ENCODE peak calls at places on chromosomes 3 and 15, in four cellular contexts. G is uterus, Z is body of pancreas, I is heart left ventricle. T is an unnamed sample. For H3K4me1 and H3K36me3, the result is how much of the 10 kb centered on the place peaks cover.

GRCh38 chr15:35618260-35619188 is 72.6 kb upstream of the DPH6 start:
- DNase-seq in I (no peak), G (no peak), Z (no peak), T (no peak)

GRCh38 chr15:101411588-101411987 is 77.9 kb downstream of the PCSK6 start:
- DNase-seq in Z (no peak), G (no peak), I (no peak), T (no peak)

GRCh38 chr3:152892446-152892845 is 57.5 kb downstream of the P2RY1 start:
- DNase-seq in Z (no peak), I (no peak), G (no peak), T (no peak)

GRCh38 chr3:172973799-172974198 is 167.2 kb downstream of the SPATA16 start:
- DNase-seq in I (no peak), Z (no peak), G (no peak), T (no peak)

GRCh38 chr3:194974468-194975135 is 288.9 kb downstream of the FAM43A start:
- DNase-seq in G (no peak), Z (no peak), I (no peak), T (no peak)

GRCh38 chr3:130905551-130905950 is 11.7 kb downstream of the ATP2C1 start:
- DNase-seq in I (no peak), Z (no peak), G (no peak), T (no peak)

GRCh38 chr3:19947549-19948071 is 713 bp downstream of the RAB5A start:
- DNase-seq in I (peak), G (peak), Z (peak), T (peak)

GRCh38 chr15:69292826-69293420 is 5.8 kb upstream of the PAQR5 start:
- DNase-seq in Z (no peak), G (no peak), I (no peak), T (no peak)

GRCh38 chr15:101320501-101321052 is 25.5 kb upstream of the SNRPA1 start:
- DNase-seq in G (no peak), Z (no peak), I (peak), T (no peak)

GRCh38 chr3:31165399-31165860 is 271.0 kb upstream of the GADL1 start:
- DNase-seq in I (no peak), G (no peak), Z (no peak), T (no peak)

GRCh38 chr3:150145659-150146058 is 175.0 kb upstream of the PFN2 start:
- DNase-seq in G (no peak), Z (no peak), I (no peak), T (no peak)

GRCh38 chr3:72722930-72723726 is 125.1 kb downstream of the SHQ1 start:
- DNase-seq in I (no peak), Z (no peak), G (no peak), T (no peak)

GRCh38 chr3:119376758-119377157 is 82.6 kb downstream of the ARHGAP31 start:
- DNase-seq in G (no peak), Z (no peak), I (no peak), T (no peak)

GRCh38 chr3:141894524-141895176 is 18.2 kb downstream of the ATP1B3 start:
- DNase-seq in Z (no peak), G (no peak), I (no peak), T (no peak)

GRCh38 chr15:32844118-32844711 is 126.4 kb downstream of the GREM1 start:
- DNase-seq in I (no peak), Z (no peak), G (no peak), T (no peak)

GRCh38 chr3:136196064-136196400 is at the start of gene MSL2:
- DNase-seq in G (no peak), I (no peak), Z (no peak), T (peak)

GRCh38 chr3:20125912-20126311 is 60.1 kb downstream of the SGO1 start:
- DNase-seq in G (no peak), I (no peak), Z (no peak), T (no peak)

GRCh38 chr15:28984421-28985375 is 98.9 kb downstream of the APBA2 start:
- DNase-seq in I (no peak), G (no peak), Z (no peak), T (no peak)

GRCh38 chr3:114712728-114713492 is 419.1 kb downstream of the TIGIT start:
- DNase-seq in G (no peak), I (no peak), Z (no peak), T (no peak)
- H3K4me1 ChIP-seq in G (under half), I (under half), Z (half or more), T (under half)

GRCh38 chr3:44624696-44625528 is at the start of gene ZNF197:
- DNase-seq in I (peak), Z (peak), G (peak), T (no peak)
- TF ChIP-seq POLR2A in I (peak), Z (peak), G (no peak), T (no peak)

DNA sequence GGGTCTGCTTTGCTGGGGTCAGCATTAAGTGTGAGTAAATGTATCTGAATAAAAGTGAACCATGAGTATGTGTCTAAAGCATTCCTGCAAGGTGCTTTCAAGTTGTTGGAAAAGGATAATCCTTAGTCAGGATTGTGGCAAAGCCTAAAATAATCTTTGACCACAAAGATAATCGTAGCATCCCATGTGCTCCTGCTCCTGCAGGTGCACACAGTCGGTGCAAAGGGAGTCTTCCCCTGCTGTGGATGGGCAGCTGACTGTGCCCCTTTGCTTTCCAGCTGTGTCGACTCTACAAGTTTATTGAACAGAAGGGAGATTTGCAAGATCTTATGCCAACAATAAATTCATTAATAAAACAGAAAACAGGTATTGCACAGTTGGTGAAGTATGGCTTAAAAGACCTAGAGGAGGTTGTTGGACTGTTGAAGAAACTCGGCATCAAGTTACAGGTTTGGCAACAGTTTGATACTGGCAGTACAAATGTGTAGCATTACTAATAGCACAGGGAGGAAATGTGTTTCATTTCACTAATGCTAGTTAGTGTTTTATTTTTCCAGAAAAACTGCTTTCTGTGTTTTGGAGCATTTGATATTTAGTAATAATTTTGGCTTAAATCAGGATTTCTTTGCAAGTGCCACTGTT is 22.6 kb downstream of the SRP14 start:
- DNase-seq in I (no peak), G (no peak), Z (no peak), T (no peak)
- H3K36me3 ChIP-seq in I (half or more), G (under half), Z (under half), T (under half)

GRCh38 chr3:148178508-148178907 is 519.2 kb upstream of the AGTR1 start:
- DNase-seq in Z (no peak), I (no peak), G (no peak), T (no peak)

GRCh38 chr3:148173836-148174235 is 523.9 kb upstream of the AGTR1 start:
- DNase-seq in Z (no peak), G (no peak), I (no peak), T (no peak)

GRCh38 chr3:148175215-148175614 is 522.5 kb upstream of the AGTR1 start:
- DNase-seq in G (no peak), Z (no peak), I (no peak), T (no peak)
- H3K4me1 ChIP-seq in G (under half), Z (under half), I (under half), T (under half)

GRCh38 chr15:68055224-68055705 is 1.1 kb downstream of the PIAS1 start:
- DNase-seq in Z (peak), G (no peak), I (no peak), T (no peak)
- TF ChIP-seq POLR2A in Z (no peak), G (no peak), I (no peak), T (no peak)

GRCh38 chr3:66404246-66404645 is 96.6 kb downstream of the LRIG1 start:
- DNase-seq in I (no peak), G (no peak), Z (no peak), T (no peak)
- H3K36me3 ChIP-seq in I (half or more), G (under half), Z (under half), T (under half)

DNA sequence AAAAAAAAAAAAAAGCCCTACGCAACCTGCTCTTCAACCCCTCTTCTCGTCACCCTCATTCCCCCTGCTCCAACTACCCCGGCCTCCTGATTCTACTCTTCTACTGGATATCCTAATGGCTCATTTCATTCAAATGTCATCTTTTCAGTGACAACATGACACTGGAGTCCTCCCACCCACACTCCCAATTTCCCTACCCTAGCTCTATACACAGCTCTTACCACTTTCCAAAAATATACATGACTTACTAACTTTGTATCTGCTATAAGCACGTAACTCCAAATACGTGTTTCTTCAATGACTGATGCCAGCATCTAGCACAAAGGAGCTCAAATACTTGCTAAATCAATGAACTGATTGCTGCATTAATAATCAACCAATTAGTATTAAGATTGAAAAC is 11.4 kb downstream of the UBP1 start:
- DNase-seq in G (no peak), I (no peak), Z (no peak), T (no peak)
- H3K4me1 ChIP-seq in G (under half), I (under half), Z (under half), T (under half)

GRCh38 chr15:70504305-70504951 is 258.9 kb downstream of the UACA start:
- DNase-seq in Z (peak), I (peak), G (peak), T (peak)
- TF ChIP-seq POLR2A in Z (no peak), I (no peak), G (no peak), T (no peak)

GRCh38 chr3:177137774-177138705 is 59.2 kb downstream of the TBL1XR1 start:
- DNase-seq in G (no peak), Z (no peak), I (no peak), T (no peak)
- H3K36me3 ChIP-seq in G (under half), Z (under half), I (under half), T (under half)

GRCh38 chr3:170738756-170739155 is 131.2 kb downstream of the RPL22L1 start:
- DNase-seq in G (no peak), I (no peak), Z (no peak), T (no peak)
- H3K4me1 ChIP-seq in G (under half), I (under half), Z (under half), T (under half)

T was measured in esophagus squamous epithelium.